ENCODE peak calls at places on chromosomes 4 and X, in ten cellular contexts. V is activated T-helper 1 cell treated with anti-CD3 and anti-CD28 coated beads, Interleukin-2, amount 50 U/mL, for 16 hours; B is cardiac fibroblast; G is T47D; R is endothelial cell of umbilical vein; J is NCI-H1092 treated with DMSO at 0.1 percent for 48 hours; M is NCI-H69; P is EH; L is stimulated activated CD4-positive, alpha-beta T cell treated with anti-CD3 and anti-CD28 coated beads, Interleukin-15, amount 100 ng/mL, for 1 hour; K is HT1080. S is an unnamed sample.

GRCh38 chr4:85370400-85371032 is 104.4 kb upstream of the ARHGAP24 start:
- DNase-seq in V (no peak), B (peak), G (peak), R (peak), J (peak), M (peak), P (peak), L (no peak), K (peak), S (no peak)

GRCh38 chr4:176393306-176394013 is 73.7 kb downstream of the SPCS3 start:
- DNase-seq in V (no peak), B (no peak), G (peak), R (no peak), J (no peak), M (peak), P (peak), L (no peak), K (no peak), S (no peak)

GRCh38 chr4:8045909-8046308 is 106.2 kb upstream of the AFAP1 start:
- DNase-seq in V (no peak), B (no peak), G (no peak), R (no peak), J (no peak), M (no peak), P (no peak), L (no peak), K (no peak), S (no peak)

GRCh38 chr4:169033660-169034059 is 23.6 kb upstream of the CBR4 start:
- DNase-seq in V (no peak), B (peak), G (peak), R (no peak), J (no peak), M (peak), P (no peak), L (no peak), K (peak), S (no peak)

GRCh38 chr4:29966386-29966785 is 753.8 kb upstream of the PCDH7 start:
- DNase-seq in V (no peak), B (no peak), G (no peak), R (no peak), J (no peak), M (no peak), P (no peak), L (no peak), K (no peak), S (no peak)

GRCh38 chr4:112704322-112704721 is 67.4 kb downstream of the LARP7 start:
- DNase-seq in V (no peak), B (no peak), G (no peak), R (no peak), J (no peak), M (no peak), P (no peak), L (no peak), K (no peak), S (no peak)

GRCh38 chr4:6424425-6424824 is 48.0 kb downstream of the PPP2R2C start:
- DNase-seq in V (no peak), B (no peak), G (no peak), R (no peak), J (no peak), M (no peak), P (no peak), L (no peak), K (no peak), S (no peak)

GRCh38 chr4:119314356-119314755 is 7.6 kb downstream of the FABP2 start:
- DNase-seq in V (no peak), B (peak), G (peak), R (peak), J (peak), M (peak), P (peak), L (no peak), K (peak), S (no peak)

GRCh38 chrX:10484683-10485247 is 135.6 kb downstream of the MID1 start:
- DNase-seq in V (no peak), B (peak), G (peak), R (no peak), J (no peak), M (no peak), P (peak), L (no peak), K (no peak), S (no peak)

GRCh38 chrX:106415276-106415895 is 196.4 kb upstream of the RADX start:
- DNase-seq in V (no peak), B (peak), G (peak), R (peak), J (peak), M (peak), P (peak), L (no peak), K (peak), S (no peak)

GRCh38 chrX:78321809-78322208 is 5.6 kb downstream of the CYSLTR1 start:
- DNase-seq in V (peak), B (no peak), G (peak), R (no peak), J (no peak), M (no peak), P (no peak), L (no peak), K (peak), S (no peak)

GRCh38 chrX:118116308-118117068 is at the start of gene KLHL13:
- DNase-seq in V (no peak), B (peak), G (peak), R (peak), J (peak), M (peak), P (peak), L (no peak), K (peak), S (no peak)

GRCh38 chrX:111262086-111262485 is 8.2 kb downstream of the CAPN6 start:
- DNase-seq in V (no peak), B (no peak), G (no peak), R (no peak), J (no peak), M (no peak), P (peak), L (no peak), K (no peak), S (no peak)

GRCh38 chr4:40214038-40214437 is 17.2 kb downstream of the RHOH start:
- DNase-seq in V (no peak), B (no peak), G (no peak), R (no peak), J (no peak), M (no peak), P (no peak), L (no peak), K (no peak), S (no peak)

GRCh38 chr4:142164767-142165500 is 528.6 kb downstream of the IL15 start:
- DNase-seq in V (no peak), B (peak), G (no peak), R (no peak), J (no peak), M (no peak), P (no peak), L (no peak), K (no peak), S (no peak)

GRCh38 chr4:78482281-78482680 is 69.3 kb upstream of the ANXA3 start:
- DNase-seq in V (no peak), B (no peak), G (no peak), R (no peak), J (no peak), M (no peak), P (peak), L (no peak), K (peak), S (no peak)

GRCh38 chrX:150688911-150689451 is 4.2 kb upstream of the MTMR1 start:
- DNase-seq in V (no peak), B (peak), G (peak), R (peak), J (no peak), M (peak), P (peak), L (no peak), K (peak), S (no peak)

GRCh38 chr4:118823471-118823870 is 12.5 kb downstream of the SEC24D start:
- DNase-seq in V (no peak), B (no peak), G (peak), R (no peak), J (peak), M (peak), P (no peak), L (no peak), K (no peak), S (no peak)

GRCh38 chr4:8144359-8144758 is 14.3 kb downstream of the ABLIM2 start:
- DNase-seq in V (no peak), B (no peak), G (no peak), R (no peak), J (peak), M (peak), P (peak), L (no peak), K (no peak), S (no peak)

GRCh38 chrX:72131317-72132294 is at the start of gene RTL5:
- DNase-seq in V (peak), B (peak), G (peak), R (peak), J (peak), M (peak), P (peak), L (peak), K (no peak), S (peak)

GRCh38 chr4:139191373-139191772 is 14.4 kb upstream of the ELF2 start:
- DNase-seq in V (no peak), B (no peak), G (no peak), R (no peak), J (no peak), M (no peak), P (no peak), L (no peak), K (no peak), S (no peak)

GRCh38 chr4:146211440-146211839 is 2.9 kb upstream of the REELD1 start:
- DNase-seq in V (no peak), B (no peak), G (no peak), R (no peak), J (no peak), M (peak), P (no peak), L (no peak), K (no peak), S (no peak)

GRCh38 chr4:110982486-110982885 is 359.6 kb upstream of the PITX2 start:
- DNase-seq in V (no peak), B (no peak), G (no peak), R (no peak), J (no peak), M (no peak), P (peak), L (no peak), K (peak), S (no peak)

GRCh38 chr4:9942921-9943600 is 78.2 kb downstream of the SLC2A9 start:
- DNase-seq in V (no peak), B (no peak), G (no peak), R (no peak), J (no peak), M (no peak), P (no peak), L (no peak), K (no peak), S (no peak)

GRCh38 chr4:7532043-7532442 is 97.3 kb upstream of the PSAPL1 start:
- DNase-seq in V (no peak), B (no peak), G (no peak), R (no peak), J (no peak), M (no peak), P (no peak), L (no peak), K (no peak), S (no peak)

GRCh38 chr4:150381671-150382427 is 200.1 kb upstream of the MAB21L2 start:
- DNase-seq in V (no peak), B (peak), G (no peak), R (no peak), J (no peak), M (no peak), P (peak), L (no peak), K (no peak), S (no peak)